ENCODE peak calls at places on chromosomes 7 and 10, in five cellular contexts. One of them, this sample, is unnamed.

GRCh38 chr10:104735036-104735435 is 93.9 kb downstream of the SORCS3 start:
- DNase-seq in stomach: no peak
- DNase-seq in suprapubic skin: no peak
- DNase-seq in H1: peak; percentile 33
- DNase-seq in sigmoid colon: no peak
- DNase-seq in this sample: no peak

GRCh38 chr7:158407581-158408331 is 179.9 kb downstream of the PTPRN2 start:
- DNase-seq in stomach: no peak
- DNase-seq in suprapubic skin: no peak
- DNase-seq in H1: no peak
- DNase-seq in sigmoid colon: no peak
- DNase-seq in this sample: no peak

GRCh38 chr7:26574476-26574875 is 282.8 kb downstream of the SNX10 start:
- DNase-seq in stomach: no peak
- DNase-seq in suprapubic skin: no peak
- DNase-seq in H1: no peak
- DNase-seq in sigmoid colon: no peak
- DNase-seq in this sample: no peak

GRCh38 chr10:118017850-118018249 is 28.9 kb downstream of the RAB11FIP2 start:
- DNase-seq in stomach: no peak
- DNase-seq in suprapubic skin: no peak
- DNase-seq in H1: no peak
- DNase-seq in sigmoid colon: no peak
- DNase-seq in this sample: no peak

GRCh38 chr7:116232920-116233319 is 22.6 kb downstream of the TES start:
- DNase-seq in stomach: no peak
- DNase-seq in suprapubic skin: no peak
- DNase-seq in H1: no peak
- DNase-seq in sigmoid colon: no peak
- DNase-seq in this sample: no peak

GRCh38 chr10:102395677-102396197 is at the start of gene NFKB2:
- DNase-seq in stomach: no peak
- DNase-seq in suprapubic skin: no peak
- DNase-seq in H1: no peak
- DNase-seq in sigmoid colon: no peak
- DNase-seq in this sample: no peak

GRCh38 chr10:132992433-132993215 is 50.3 kb upstream of the CFAP46 start:
- DNase-seq in stomach: no peak
- DNase-seq in suprapubic skin: no peak
- DNase-seq in H1: no peak
- DNase-seq in sigmoid colon: no peak
- DNase-seq in this sample: no peak

GRCh38 chr7:43513236-43513635 is 69.7 kb upstream of the STK17A start:
- DNase-seq in stomach: no peak
- DNase-seq in suprapubic skin: no peak
- DNase-seq in H1: no peak
- DNase-seq in sigmoid colon: no peak
- DNase-seq in this sample: no peak

GRCh38 chr7:95688931-95689453 is 83.4 kb upstream of the DYNC1I1 start:
- DNase-seq in stomach: no peak
- DNase-seq in suprapubic skin: no peak
- DNase-seq in H1: no peak
- DNase-seq in sigmoid colon: no peak
- DNase-seq in this sample: no peak

GRCh38 chr10:44311563-44311905 is 73.4 kb downstream of the CXCL12 start:
- DNase-seq in stomach: no peak
- DNase-seq in suprapubic skin: no peak
- DNase-seq in H1: no peak
- DNase-seq in sigmoid colon: no peak
- DNase-seq in this sample: no peak

GRCh38 chr10:79944428-79945395 is 4.2 kb downstream of the SFTPD start:
- DNase-seq in stomach: peak; percentile 19
- DNase-seq in suprapubic skin: no peak
- DNase-seq in H1: no peak
- DNase-seq in sigmoid colon: peak; percentile 30
- DNase-seq in this sample: no peak

GRCh38 chr10:74419491-74420466 is 268.8 kb downstream of the ADK start:
- DNase-seq in stomach: no peak
- DNase-seq in suprapubic skin: no peak
- DNase-seq in H1: no peak
- DNase-seq in sigmoid colon: no peak
- DNase-seq in this sample: peak; percentile 16

GRCh38 chr7:110281362-110281761 is 809.6 kb upstream of the LRRN3 start:
- DNase-seq in stomach: no peak
- DNase-seq in suprapubic skin: no peak
- DNase-seq in H1: no peak
- DNase-seq in sigmoid colon: no peak
- DNase-seq in this sample: no peak

GRCh38 chr7:12458520-12459131 is 55.0 kb upstream of the VWDE start:
- DNase-seq in stomach: no peak
- DNase-seq in suprapubic skin: no peak
- DNase-seq in H1: no peak
- DNase-seq in sigmoid colon: no peak
- DNase-seq in this sample: no peak

GRCh38 chr7:68841004-68841403 is 757.3 kb upstream of the AUTS2 start:
- DNase-seq in stomach: no peak
- DNase-seq in suprapubic skin: no peak
- DNase-seq in H1: no peak
- DNase-seq in sigmoid colon: no peak
- DNase-seq in this sample: no peak

GRCh38 chr7:139246905-139247304 is 15.9 kb downstream of the UBN2 start:
- DNase-seq in stomach: no peak
- DNase-seq in suprapubic skin: no peak
- DNase-seq in H1: no peak
- DNase-seq in sigmoid colon: no peak
- DNase-seq in this sample: no peak

GRCh38 chr7:71377062-71377461 is 245.1 kb downstream of the GALNT17 start:
- DNase-seq in stomach: no peak
- DNase-seq in suprapubic skin: no peak
- DNase-seq in H1: no peak
- DNase-seq in sigmoid colon: no peak
- DNase-seq in this sample: no peak

GRCh38 chr10:74502963-74503608 is 323.3 kb upstream of the KAT6B start:
- DNase-seq in stomach: no peak
- DNase-seq in suprapubic skin: no peak
- DNase-seq in H1: no peak
- DNase-seq in sigmoid colon: no peak
- DNase-seq in this sample: no peak

GRCh38 chr7:123177442-123177841 is 22.3 kb downstream of the SLC13A1 start:
- DNase-seq in stomach: no peak
- DNase-seq in suprapubic skin: no peak
- DNase-seq in H1: no peak
- DNase-seq in sigmoid colon: no peak
- DNase-seq in this sample: no peak

GRCh38 chr7:134433430-134433829 is 25.5 kb downstream of the AKR1B1 start:
- DNase-seq in stomach: no peak
- DNase-seq in suprapubic skin: no peak
- DNase-seq in H1: no peak
- DNase-seq in sigmoid colon: no peak
- DNase-seq in this sample: no peak

GRCh38 chr7:3673524-3673923 is 372.5 kb downstream of the SDK1 start:
- DNase-seq in stomach: peak; percentile 59
- DNase-seq in suprapubic skin: no peak
- DNase-seq in H1: peak; percentile 25
- DNase-seq in sigmoid colon: no peak
- DNase-seq in this sample: peak; percentile 50

GRCh38 chr7:479948-480499 is 39.6 kb downstream of the PDGFA start:
- DNase-seq in stomach: peak; percentile 23
- DNase-seq in suprapubic skin: peak; percentile 42
- DNase-seq in H1: no peak
- DNase-seq in sigmoid colon: peak; percentile 48
- DNase-seq in this sample: no peak

GRCh38 chr7:57416601-57417358 is 33.2 kb upstream of the ZNF716 start:
- DNase-seq in stomach: no peak
- DNase-seq in suprapubic skin: no peak
- DNase-seq in H1: no peak
- DNase-seq in sigmoid colon: peak; percentile 53
- DNase-seq in this sample: no peak
- H3K4me3 ChIP-seq in stomach: no peak overlapping the region
- H3K4me3 ChIP-seq in suprapubic skin: no peak overlapping the region
- H3K4me3 ChIP-seq in H1: no peak overlapping the region
- H3K4me3 ChIP-seq in sigmoid colon: no peak overlapping the region
- H3K4me3 ChIP-seq in this sample: no peak overlapping the region

GRCh38 chr7:135447783-135448182 is 62.1 kb downstream of the CNOT4 start:
- DNase-seq in stomach: no peak
- DNase-seq in suprapubic skin: no peak
- DNase-seq in H1: no peak
- DNase-seq in sigmoid colon: no peak
- DNase-seq in this sample: no peak

GRCh38 chr7:135445690-135446089 is 64.2 kb downstream of the CNOT4 start:
- DNase-seq in stomach: no peak
- DNase-seq in suprapubic skin: no peak
- DNase-seq in H1: no peak
- DNase-seq in sigmoid colon: no peak
- DNase-seq in this sample: no peak

GRCh38 chr7:135448753-135449152 is 61.1 kb downstream of the CNOT4 start:
- DNase-seq in stomach: no peak
- DNase-seq in suprapubic skin: no peak
- DNase-seq in H1: no peak
- DNase-seq in sigmoid colon: no peak
- DNase-seq in this sample: no peak

GRCh38 chr7:135454060-135454459 is 55.8 kb downstream of the CNOT4 start:
- DNase-seq in stomach: no peak
- DNase-seq in suprapubic skin: no peak
- DNase-seq in H1: no peak
- DNase-seq in sigmoid colon: no peak
- DNase-seq in this sample: no peak

GRCh38 chr7:135449467-135449866 is 60.4 kb downstream of the CNOT4 start:
- DNase-seq in stomach: no peak
- DNase-seq in suprapubic skin: no peak
- DNase-seq in H1: no peak
- DNase-seq in sigmoid colon: no peak
- DNase-seq in this sample: no peak
- TF ChIP-seq CTCF in stomach: no peak
- TF ChIP-seq CTCF in suprapubic skin: no peak
- TF ChIP-seq CTCF in H1: no peak
- TF ChIP-seq CTCF in sigmoid colon: no peak
- TF ChIP-seq CTCF in this sample: no peak

DNA sequence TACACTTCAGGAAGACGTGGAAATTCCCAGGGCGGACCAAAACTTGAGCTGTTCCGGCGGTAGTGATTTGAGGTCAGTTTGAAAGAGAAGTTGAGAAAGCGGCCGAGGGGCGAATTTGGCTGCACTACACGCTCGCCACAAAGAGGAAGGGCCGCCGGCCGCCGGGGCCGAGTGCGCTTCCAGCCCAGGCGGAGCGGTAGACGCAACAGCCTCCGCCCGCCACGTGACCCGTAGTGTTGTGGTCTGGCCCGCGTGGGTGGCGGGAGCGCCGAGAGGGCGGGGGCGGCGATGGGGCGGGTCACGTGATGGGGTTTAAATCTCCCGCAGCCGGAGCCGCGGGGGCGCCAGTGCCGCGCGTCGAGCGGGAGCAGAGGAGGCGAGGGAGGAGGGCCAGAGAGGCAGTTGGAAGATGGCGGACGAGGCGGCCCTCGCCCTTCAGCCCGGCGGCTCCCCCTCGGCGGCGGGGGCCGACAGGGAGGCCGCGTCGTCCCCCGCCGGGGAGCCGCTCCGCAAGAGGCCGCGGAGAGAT is at the start of gene SIRT1:
- DNase-seq in stomach: peak; percentile 97
- DNase-seq in suprapubic skin: peak; percentile 98
- DNase-seq in H1: peak; percentile 88
- DNase-seq in sigmoid colon: peak; percentile 99
- DNase-seq in this sample: peak; percentile 98
- TF ChIP-seq EP300 in stomach: no peak
- TF ChIP-seq EP300 in suprapubic skin: no peak
- TF ChIP-seq EP300 in H1: no peak
- TF ChIP-seq EP300 in sigmoid colon: no peak
- TF ChIP-seq EP300 in this sample: no peak

DNA sequence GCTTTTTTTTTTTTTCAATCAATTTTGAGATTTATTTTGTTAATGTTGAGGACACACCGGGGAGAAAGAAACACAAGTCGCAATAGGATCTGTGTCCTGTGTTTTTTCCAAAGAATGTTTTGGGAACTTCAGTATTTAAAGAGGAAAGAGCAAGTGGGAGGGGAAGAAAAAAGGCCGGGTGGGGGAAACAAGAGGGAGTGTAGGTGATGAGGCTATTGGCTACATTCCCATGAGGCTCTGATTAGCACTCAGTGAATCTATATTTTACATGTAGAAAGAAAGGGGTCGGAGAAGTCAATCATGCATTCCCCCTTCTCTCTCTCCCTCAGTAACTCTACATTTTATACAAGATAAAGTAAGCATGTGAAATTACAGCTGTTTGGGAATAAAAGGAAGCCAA is 4.1 kb downstream of the ZNF680 start:
- DNase-seq in stomach: no peak
- DNase-seq in suprapubic skin: no peak
- DNase-seq in H1: no peak
- DNase-seq in sigmoid colon: no peak
- DNase-seq in this sample: no peak
- H3K4me3 ChIP-seq in stomach: no peak overlapping the region
- H3K4me3 ChIP-seq in suprapubic skin: no peak overlapping the region
- H3K4me3 ChIP-seq in H1: no peak overlapping the region
- H3K4me3 ChIP-seq in sigmoid colon: no peak overlapping the region
- H3K4me3 ChIP-seq in this sample: no peak overlapping the region